ENCODE peak calls at places on chromosome 16, in five cellular contexts. One of them, this sample, is unnamed. For H3K27me3, the result is how much of the 10 kb centered on the place peaks cover.

GRCh38 chr16:84806256-84806889 is 13.4 kb upstream of the CRISPLD2 start:
- DNase-seq in BE2C: peak
- DNase-seq in uterus: no peak
- DNase-seq in Panc1: peak
- DNase-seq in pancreas: peak
- DNase-seq in this sample: peak

GRCh38 chr16:81625544-81626152 is 153.4 kb upstream of the PLCG2 start:
- DNase-seq in BE2C: no peak
- DNase-seq in uterus: peak
- DNase-seq in Panc1: no peak
- DNase-seq in pancreas: peak
- DNase-seq in this sample: peak

GRCh38 chr16:53922805-53923645 is 219.1 kb downstream of the FTO start:
- DNase-seq in BE2C: no peak
- DNase-seq in uterus: no peak
- DNase-seq in Panc1: no peak
- DNase-seq in pancreas: no peak
- DNase-seq in this sample: no peak

GRCh38 chr16:56211471-56211944 is 20.2 kb downstream of the GNAO1 start:
- DNase-seq in BE2C: no peak
- DNase-seq in uterus: no peak
- DNase-seq in Panc1: no peak
- DNase-seq in pancreas: no peak
- DNase-seq in this sample: no peak

GRCh38 chr16:49019081-49019633 is 262.5 kb downstream of the CBLN1 start:
- DNase-seq in BE2C: no peak
- DNase-seq in uterus: no peak
- DNase-seq in Panc1: no peak
- DNase-seq in pancreas: no peak
- DNase-seq in this sample: peak

GRCh38 chr16:81905277-81905676 is 106.0 kb downstream of the SDR42E1 start:
- DNase-seq in BE2C: no peak
- DNase-seq in uterus: no peak
- DNase-seq in Panc1: no peak
- DNase-seq in pancreas: no peak
- DNase-seq in this sample: no peak

GRCh38 chr16:57297856-57298255 is 13.4 kb upstream of the PLLP start:
- DNase-seq in BE2C: no peak
- DNase-seq in uterus: no peak
- DNase-seq in Panc1: no peak
- DNase-seq in pancreas: no peak
- DNase-seq in this sample: no peak

GRCh38 chr16:54052271-54052670 is 234.3 kb downstream of the IRX3 start:
- DNase-seq in BE2C: no peak
- DNase-seq in uterus: no peak
- DNase-seq in Panc1: no peak
- DNase-seq in pancreas: no peak
- DNase-seq in this sample: no peak

GRCh38 chr16:61829631-61830030 is 206.6 kb downstream of the CDH8 start:
- DNase-seq in BE2C: no peak
- DNase-seq in uterus: no peak
- DNase-seq in Panc1: no peak
- DNase-seq in pancreas: no peak
- DNase-seq in this sample: no peak

GRCh38 chr16:67277999-67278772 is 1.1 kb upstream of the PLEKHG4 start:
- DNase-seq in BE2C: no peak
- DNase-seq in uterus: no peak
- DNase-seq in Panc1: no peak
- DNase-seq in pancreas: no peak
- DNase-seq in this sample: no peak

GRCh38 chr16:80614908-80615696 is 74.3 kb downstream of the DYNLRB2 start:
- DNase-seq in BE2C: no peak
- DNase-seq in uterus: no peak
- DNase-seq in Panc1: no peak
- DNase-seq in pancreas: no peak
- DNase-seq in this sample: peak

GRCh38 chr16:19879241-19879792 is 5.3 kb downstream of the GPRC5B start:
- DNase-seq in BE2C: peak
- DNase-seq in uterus: no peak
- DNase-seq in Panc1: no peak
- DNase-seq in pancreas: peak
- DNase-seq in this sample: peak

GRCh38 chr16:3170440-3171180 is 17.4 kb upstream of the OR1F1 start:
- DNase-seq in BE2C: no peak
- DNase-seq in uterus: no peak
- DNase-seq in Panc1: no peak
- DNase-seq in pancreas: no peak
- DNase-seq in this sample: no peak

GRCh38 chr16:25413962-25414361 is 156.3 kb upstream of the ZKSCAN2 start:
- DNase-seq in BE2C: no peak
- DNase-seq in uterus: no peak
- DNase-seq in Panc1: no peak
- DNase-seq in pancreas: no peak
- DNase-seq in this sample: no peak

GRCh38 chr16:55506708-55507107 is 2.2 kb upstream of the LPCAT2 start:
- DNase-seq in BE2C: no peak
- DNase-seq in uterus: no peak
- DNase-seq in Panc1: no peak
- DNase-seq in pancreas: no peak
- DNase-seq in this sample: no peak

GRCh38 chr16:89442990-89443726 is 47.2 kb downstream of the ANKRD11 start:
- DNase-seq in BE2C: peak
- DNase-seq in uterus: peak
- DNase-seq in Panc1: no peak
- DNase-seq in pancreas: peak
- DNase-seq in this sample: peak

GRCh38 chr16:1509307-1510221 is 16.4 kb downstream of the TELO2 start:
- DNase-seq in BE2C: peak
- DNase-seq in uterus: peak
- DNase-seq in Panc1: no peak
- DNase-seq in pancreas: no peak
- DNase-seq in this sample: no peak

GRCh38 chr16:1089439-1089821 is 6.6 kb downstream of the C1QTNF8 start:
- DNase-seq in BE2C: no peak
- DNase-seq in uterus: no peak
- DNase-seq in Panc1: no peak
- DNase-seq in pancreas: no peak
- DNase-seq in this sample: no peak

GRCh38 chr16:1299012-1299867 is 10.2 kb upstream of the UBE2I start:
- DNase-seq in BE2C: no peak
- DNase-seq in uterus: no peak
- DNase-seq in Panc1: no peak
- DNase-seq in pancreas: peak
- DNase-seq in this sample: no peak

GRCh38 chr16:66304151-66304550 is 62.3 kb upstream of the CDH5 start:
- DNase-seq in BE2C: no peak
- DNase-seq in uterus: no peak
- DNase-seq in Panc1: no peak
- DNase-seq in pancreas: no peak
- DNase-seq in this sample: no peak

GRCh38 chr16:81645303-81645702 is 133.8 kb upstream of the PLCG2 start:
- DNase-seq in BE2C: peak
- DNase-seq in uterus: peak
- DNase-seq in Panc1: no peak
- DNase-seq in pancreas: peak
- DNase-seq in this sample: peak

GRCh38 chr16:4612474-4612931 is 2.2 kb downstream of the UBALD1 start:
- DNase-seq in BE2C: peak
- DNase-seq in uterus: no peak
- DNase-seq in Panc1: no peak
- DNase-seq in pancreas: no peak
- DNase-seq in this sample: no peak
- H3K4me3 ChIP-seq in BE2C: no peak
- H3K4me3 ChIP-seq in uterus: no peak
- H3K4me3 ChIP-seq in Panc1: no peak
- H3K4me3 ChIP-seq in pancreas: no peak
- H3K4me3 ChIP-seq in this sample: no peak

DNA sequence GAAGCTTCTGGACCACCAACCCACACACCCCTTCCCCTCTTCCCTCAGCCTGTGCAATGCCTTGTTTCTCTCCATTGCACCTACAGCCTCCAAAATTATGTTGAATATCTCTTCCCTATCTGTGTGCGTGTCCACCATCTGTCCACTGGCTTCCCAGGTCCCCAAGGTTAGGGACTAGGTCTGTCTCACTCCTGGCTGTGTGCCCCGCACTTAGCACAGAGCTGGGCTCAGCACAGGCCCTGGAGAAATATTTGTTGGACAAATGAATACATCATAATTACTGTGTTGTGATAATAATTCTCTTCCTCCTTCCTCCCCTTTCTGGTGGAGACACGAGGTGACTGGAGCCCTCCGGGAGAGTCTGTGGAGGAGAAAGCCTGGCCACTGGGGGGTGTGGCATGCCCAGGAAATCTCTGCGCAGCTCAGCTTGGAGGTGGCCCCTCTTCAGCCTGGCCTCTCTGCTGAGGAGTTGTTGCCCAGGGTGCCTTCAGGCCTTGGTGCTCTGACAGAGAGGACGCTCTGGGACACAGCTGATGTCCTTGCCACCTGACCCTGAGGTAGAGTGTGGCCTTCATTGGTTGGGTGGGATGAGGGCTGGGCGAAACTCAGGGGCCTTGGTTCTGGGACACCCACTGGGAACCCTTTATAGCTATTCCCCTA is 3.3 kb upstream of the BRD7 start:
- DNase-seq in BE2C: peak
- DNase-seq in uterus: no peak
- DNase-seq in Panc1: no peak
- DNase-seq in pancreas: no peak
- DNase-seq in this sample: no peak
- TF ChIP-seq CTCF in BE2C: peak
- TF ChIP-seq CTCF in uterus: no peak
- TF ChIP-seq CTCF in Panc1: peak
- TF ChIP-seq CTCF in pancreas: no peak
- TF ChIP-seq CTCF in this sample: peak

GRCh38 chr16:78842950-78843349 is 743.5 kb downstream of the WWOX start:
- DNase-seq in BE2C: no peak
- DNase-seq in uterus: no peak
- DNase-seq in Panc1: no peak
- DNase-seq in pancreas: no peak
- DNase-seq in this sample: no peak

GRCh38 chr16:78844682-78845081 is 745.2 kb downstream of the WWOX start:
- DNase-seq in BE2C: no peak
- DNase-seq in uterus: no peak
- DNase-seq in Panc1: no peak
- DNase-seq in pancreas: no peak
- DNase-seq in this sample: no peak

DNA sequence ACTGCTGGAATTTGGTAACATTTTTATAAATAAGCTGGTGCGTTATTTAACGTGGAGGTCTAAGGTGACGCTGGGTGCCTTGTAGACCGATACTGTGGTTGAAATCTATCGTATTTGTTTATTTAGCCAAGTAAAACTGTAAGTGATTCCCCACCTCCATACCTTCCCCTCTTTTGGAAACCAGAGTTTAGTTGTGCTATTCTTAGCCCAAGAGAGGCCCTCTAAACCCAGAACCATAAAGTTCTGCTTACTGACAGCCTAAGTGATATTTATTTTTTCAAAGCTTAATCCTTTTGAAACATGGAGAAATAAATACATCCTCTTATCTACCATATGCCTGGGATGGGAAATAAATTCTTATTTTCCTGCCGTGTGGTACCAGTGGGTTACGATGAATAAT is 744.6 kb downstream of the WWOX start:
- DNase-seq in BE2C: no peak
- DNase-seq in uterus: no peak
- DNase-seq in Panc1: no peak
- DNase-seq in pancreas: no peak
- DNase-seq in this sample: no peak
- H3K27me3 ChIP-seq in BE2C: under half
- H3K27me3 ChIP-seq in uterus: under half
- H3K27me3 ChIP-seq in Panc1: under half
- H3K27me3 ChIP-seq in pancreas: under half
- H3K27me3 ChIP-seq in this sample: under half

DNA sequence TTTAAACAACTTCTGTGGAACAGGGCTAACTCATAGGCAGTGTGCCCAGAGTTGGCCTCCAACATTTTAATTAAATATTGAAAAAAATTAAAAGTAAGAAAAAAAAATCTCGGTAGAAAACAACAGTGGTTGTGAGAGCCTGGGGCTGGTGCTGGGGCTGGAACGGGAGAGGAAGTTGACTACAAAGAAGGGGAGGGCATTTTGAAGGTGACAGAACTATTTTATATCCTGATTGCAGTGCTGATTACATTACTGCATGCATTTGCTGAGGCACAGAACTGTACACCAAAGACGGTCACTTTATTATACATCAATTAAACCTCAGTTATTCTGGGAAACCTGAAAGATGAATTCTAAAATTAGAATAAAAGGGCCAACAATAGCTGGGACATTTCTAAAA is 142.5 kb downstream of the PARN start:
- DNase-seq in BE2C: no peak
- DNase-seq in uterus: no peak
- DNase-seq in Panc1: no peak
- DNase-seq in pancreas: no peak
- DNase-seq in this sample: no peak
- H3K4me3 ChIP-seq in BE2C: peak
- H3K4me3 ChIP-seq in uterus: no peak
- H3K4me3 ChIP-seq in Panc1: no peak
- H3K4me3 ChIP-seq in pancreas: no peak
- H3K4me3 ChIP-seq in this sample: no peak

GRCh38 chr16:87815567-87815966 is 49.8 kb upstream of the KLHDC4 start:
- DNase-seq in BE2C: no peak
- DNase-seq in uterus: no peak
- DNase-seq in Panc1: no peak
- DNase-seq in pancreas: no peak
- DNase-seq in this sample: no peak
- TF ChIP-seq CTCF in BE2C: no peak
- TF ChIP-seq CTCF in uterus: no peak
- TF ChIP-seq CTCF in Panc1: no peak
- TF ChIP-seq CTCF in pancreas: no peak
- TF ChIP-seq CTCF in this sample: no peak

GRCh38 chr16:71188956-71189712 is 41.4 kb downstream of the HYDIN start:
- DNase-seq in BE2C: no peak
- DNase-seq in uterus: no peak
- DNase-seq in Panc1: no peak
- DNase-seq in pancreas: no peak
- DNase-seq in this sample: no peak
- H3K27me3 ChIP-seq in BE2C: under half
- H3K27me3 ChIP-seq in uterus: under half
- H3K27me3 ChIP-seq in Panc1: under half
- H3K27me3 ChIP-seq in pancreas: under half
- H3K27me3 ChIP-seq in this sample: under half

GRCh38 chr16:4935231-4935855 is 1.6 kb downstream of the PPL start:
- DNase-seq in BE2C: no peak
- DNase-seq in uterus: peak
- DNase-seq in Panc1: no peak
- DNase-seq in pancreas: peak
- DNase-seq in this sample: no peak
- H3K4me3 ChIP-seq in BE2C: no peak
- H3K4me3 ChIP-seq in uterus: peak
- H3K4me3 ChIP-seq in Panc1: peak
- H3K4me3 ChIP-seq in pancreas: peak
- H3K4me3 ChIP-seq in this sample: peak

This sample was measured in kidney epithelial cell.